ENCODE peak calls at places on chromosomes 5 and 9, in eight cellular contexts. N, E, M, P, Q, J, A and C are unnamed samples.

GRCh38 chr9:105046907-105047651 is 119.1 kb upstream of the ABCA1 start:
- DNase-seq in N (peak; percentile 50), E (peak; percentile 41), M (peak; percentile 17), P (no peak), Q (no peak), J (no peak), A (no peak), C (no peak)

GRCh38 chr5:180815241-180816031 is 12.8 kb upstream of the MGAT1 start:
- DNase-seq in N (no peak), E (no peak), M (no peak), P (no peak), Q (no peak), J (no peak), A (peak; percentile 14), C (no peak)

GRCh38 chr9:115877852-115878450 is 275.6 kb upstream of the PAPPA start:
- DNase-seq in N (no peak), E (no peak), M (no peak), P (no peak), Q (no peak), J (no peak), A (no peak), C (no peak)

GRCh38 chr9:28824410-28824963 is 1251.2 kb upstream of the C9orf72 start:
- DNase-seq in N (peak; percentile 39), E (no peak), M (no peak), P (no peak), Q (no peak), J (no peak), A (no peak), C (no peak)

GRCh38 chr5:159915913-159916840 is at the start of gene ADRA1B:
- DNase-seq in N (peak; percentile 96), E (peak; percentile 9), M (no peak), P (no peak), Q (peak; percentile 79), J (peak; percentile 82), A (peak; percentile 72), C (peak; percentile 30)

GRCh38 chr5:132059043-132059695 is 1.3 kb upstream of the IL3 start:
- DNase-seq in N (no peak), E (no peak), M (no peak), P (no peak), Q (no peak), J (no peak), A (peak; percentile 57), C (no peak)

GRCh38 chr5:38803246-38803645 is 42.6 kb upstream of the OSMR start:
- DNase-seq in N (no peak), E (peak; percentile 62), M (no peak), P (no peak), Q (no peak), J (no peak), A (no peak), C (peak; percentile 51)

GRCh38 chr5:110054240-110054639 is 364.5 kb downstream of the MAN2A1 start:
- DNase-seq in N (peak; percentile 68), E (peak; percentile 58), M (peak; percentile 19), P (peak; percentile 75), Q (no peak), J (peak; percentile 28), A (peak; percentile 57), C (peak; percentile 1)

GRCh38 chr5:134097221-134097620 is 17.3 kb upstream of the TCF7 start:
- DNase-seq in N (no peak), E (no peak), M (no peak), P (no peak), Q (no peak), J (no peak), A (no peak), C (no peak)

GRCh38 chr5:174553556-174553955 is 170.8 kb upstream of the MSX2 start:
- DNase-seq in N (no peak), E (no peak), M (no peak), P (no peak), Q (no peak), J (no peak), A (no peak), C (no peak)

GRCh38 chr5:108382784-108383358 is 973 bp upstream of the FBXL17 start:
- DNase-seq in N (peak; percentile 9), E (peak; percentile 31), M (no peak), P (no peak), Q (no peak), J (peak; percentile 9), A (no peak), C (peak; percentile 77)

GRCh38 chr9:70411141-70411929 is 3.1 kb downstream of the KLF9 start:
- DNase-seq in N (peak; percentile 63), E (no peak), M (no peak), P (no peak), Q (no peak), J (no peak), A (peak; percentile 65), C (no peak)

GRCh38 chr9:98864257-98865180 is 57.0 kb downstream of the GALNT12 start:
- DNase-seq in N (peak; percentile 17), E (no peak), M (no peak), P (no peak), Q (no peak), J (no peak), A (no peak), C (no peak)

GRCh38 chr5:158953929-158954534 is 145.7 kb downstream of the EBF1 start:
- DNase-seq in N (no peak), E (no peak), M (no peak), P (no peak), Q (no peak), J (no peak), A (no peak), C (no peak)

GRCh38 chr9:33202552-33203300 is 35.6 kb upstream of the B4GALT1 start:
- DNase-seq in N (no peak), E (no peak), M (no peak), P (no peak), Q (no peak), J (no peak), A (peak; percentile 44), C (no peak)

GRCh38 chr9:128702949-128703615 is 779 bp downstream of the PKN3 start:
- DNase-seq in N (peak; percentile 72), E (no peak), M (no peak), P (no peak), Q (peak; percentile 33), J (peak; percentile 58), A (peak; percentile 57), C (no peak)

GRCh38 chr5:138964547-138965174 is 89.5 kb upstream of the LRRTM2 start:
- DNase-seq in N (peak; percentile 87), E (no peak), M (no peak), P (no peak), Q (no peak), J (no peak), A (no peak), C (no peak)

GRCh38 chr5:139985733-139986132 is 57.4 kb downstream of the NRG2 start:
- DNase-seq in N (no peak), E (no peak), M (no peak), P (no peak), Q (peak; percentile 36), J (no peak), A (no peak), C (no peak)

GRCh38 chr9:17775646-17776045 is 196.8 kb downstream of the SH3GL2 start:
- DNase-seq in N (no peak), E (no peak), M (no peak), P (no peak), Q (no peak), J (no peak), A (no peak), C (no peak)